ENCODE peak calls at places on chromosomes 6 and 20, in ten cellular contexts. One of them, this sample, is unnamed.

GRCh38 chr6:170210651-170211403 is 80.1 kb downstream of the DLL1 start:
- DNase-seq in uterus: no peak
- DNase-seq in fibroblast of mammary gland: no peak
- DNase-seq in tibial nerve: no peak
- DNase-seq in psoas muscle: no peak
- DNase-seq in HFF-Myc: no peak
- DNase-seq in cardiac muscle cell: no peak
- DNase-seq in cardiac fibroblast: no peak
- DNase-seq in right lobe of liver: no peak
- DNase-seq in dorsolateral prefrontal cortex: no peak
- DNase-seq in this sample: no peak

GRCh38 chr6:27834384-27834783 is 77.8 kb downstream of the OR2B2 start:
- DNase-seq in uterus: no peak
- DNase-seq in fibroblast of mammary gland: no peak
- DNase-seq in tibial nerve: no peak
- DNase-seq in psoas muscle: no peak
- DNase-seq in HFF-Myc: no peak
- DNase-seq in cardiac muscle cell: no peak
- DNase-seq in cardiac fibroblast: no peak
- DNase-seq in right lobe of liver: no peak
- DNase-seq in dorsolateral prefrontal cortex: no peak
- DNase-seq in this sample: no peak

GRCh38 chr20:62685781-62686555 is 22.7 kb upstream of the NTSR1 start:
- DNase-seq in uterus: no peak
- DNase-seq in fibroblast of mammary gland: no peak
- DNase-seq in tibial nerve: no peak
- DNase-seq in psoas muscle: no peak
- DNase-seq in HFF-Myc: no peak
- DNase-seq in cardiac muscle cell: peak
- DNase-seq in cardiac fibroblast: no peak
- DNase-seq in right lobe of liver: peak
- DNase-seq in dorsolateral prefrontal cortex: peak
- DNase-seq in this sample: no peak

GRCh38 chr6:138334000-138334399 is 43.7 kb upstream of the SMIM28 start:
- DNase-seq in uterus: no peak
- DNase-seq in fibroblast of mammary gland: no peak
- DNase-seq in tibial nerve: no peak
- DNase-seq in psoas muscle: no peak
- DNase-seq in HFF-Myc: no peak
- DNase-seq in cardiac muscle cell: no peak
- DNase-seq in cardiac fibroblast: no peak
- DNase-seq in right lobe of liver: no peak
- DNase-seq in dorsolateral prefrontal cortex: no peak
- DNase-seq in this sample: no peak

GRCh38 chr20:23298926-23299672 is 51.5 kb upstream of the NXT1 start:
- DNase-seq in uterus: no peak
- DNase-seq in fibroblast of mammary gland: peak
- DNase-seq in tibial nerve: no peak
- DNase-seq in psoas muscle: no peak
- DNase-seq in HFF-Myc: no peak
- DNase-seq in cardiac muscle cell: no peak
- DNase-seq in cardiac fibroblast: peak
- DNase-seq in right lobe of liver: no peak
- DNase-seq in dorsolateral prefrontal cortex: no peak
- DNase-seq in this sample: no peak

GRCh38 chr6:4287811-4288244 is 152.5 kb upstream of the ECI2 start:
- DNase-seq in uterus: no peak
- DNase-seq in fibroblast of mammary gland: no peak
- DNase-seq in tibial nerve: no peak
- DNase-seq in psoas muscle: no peak
- DNase-seq in HFF-Myc: no peak
- DNase-seq in cardiac muscle cell: no peak
- DNase-seq in cardiac fibroblast: no peak
- DNase-seq in right lobe of liver: no peak
- DNase-seq in dorsolateral prefrontal cortex: no peak
- DNase-seq in this sample: no peak

GRCh38 chr6:85421963-85422362 is 27.9 kb upstream of the NT5E start:
- DNase-seq in uterus: no peak
- DNase-seq in fibroblast of mammary gland: no peak
- DNase-seq in tibial nerve: no peak
- DNase-seq in psoas muscle: no peak
- DNase-seq in HFF-Myc: no peak
- DNase-seq in cardiac muscle cell: no peak
- DNase-seq in cardiac fibroblast: peak
- DNase-seq in right lobe of liver: no peak
- DNase-seq in dorsolateral prefrontal cortex: no peak
- DNase-seq in this sample: peak

GRCh38 chr20:46009847-46010246 is 1.1 kb downstream of the MMP9 start:
- DNase-seq in uterus: no peak
- DNase-seq in fibroblast of mammary gland: no peak
- DNase-seq in tibial nerve: no peak
- DNase-seq in psoas muscle: no peak
- DNase-seq in HFF-Myc: no peak
- DNase-seq in cardiac muscle cell: no peak
- DNase-seq in cardiac fibroblast: no peak
- DNase-seq in right lobe of liver: no peak
- DNase-seq in dorsolateral prefrontal cortex: no peak
- DNase-seq in this sample: no peak

GRCh38 chr6:129312865-129313264 is 397.1 kb downstream of the ARHGAP18 start:
- DNase-seq in uterus: no peak
- DNase-seq in fibroblast of mammary gland: peak
- DNase-seq in tibial nerve: no peak
- DNase-seq in psoas muscle: no peak
- DNase-seq in HFF-Myc: peak
- DNase-seq in cardiac muscle cell: no peak
- DNase-seq in cardiac fibroblast: peak
- DNase-seq in right lobe of liver: no peak
- DNase-seq in dorsolateral prefrontal cortex: no peak
- DNase-seq in this sample: no peak

GRCh38 chr6:431986-432385 is 40.4 kb downstream of the IRF4 start:
- DNase-seq in uterus: no peak
- DNase-seq in fibroblast of mammary gland: peak
- DNase-seq in tibial nerve: no peak
- DNase-seq in psoas muscle: no peak
- DNase-seq in HFF-Myc: no peak
- DNase-seq in cardiac muscle cell: no peak
- DNase-seq in cardiac fibroblast: no peak
- DNase-seq in right lobe of liver: no peak
- DNase-seq in dorsolateral prefrontal cortex: no peak
- DNase-seq in this sample: no peak

GRCh38 chr6:17874753-17875152 is 112.7 kb downstream of the KIF13A start:
- DNase-seq in uterus: no peak
- DNase-seq in fibroblast of mammary gland: no peak
- DNase-seq in tibial nerve: no peak
- DNase-seq in psoas muscle: no peak
- DNase-seq in HFF-Myc: no peak
- DNase-seq in cardiac muscle cell: no peak
- DNase-seq in cardiac fibroblast: no peak
- DNase-seq in right lobe of liver: no peak
- DNase-seq in dorsolateral prefrontal cortex: no peak
- DNase-seq in this sample: no peak

GRCh38 chr6:145707397-145707796 is 27.9 kb downstream of the EPM2A start:
- DNase-seq in uterus: no peak
- DNase-seq in fibroblast of mammary gland: no peak
- DNase-seq in tibial nerve: no peak
- DNase-seq in psoas muscle: no peak
- DNase-seq in HFF-Myc: no peak
- DNase-seq in cardiac muscle cell: no peak
- DNase-seq in cardiac fibroblast: no peak
- DNase-seq in right lobe of liver: no peak
- DNase-seq in dorsolateral prefrontal cortex: no peak
- DNase-seq in this sample: no peak

GRCh38 chr20:31937820-31938219 is 14.0 kb downstream of the PDRG1 start:
- DNase-seq in uterus: no peak
- DNase-seq in fibroblast of mammary gland: no peak
- DNase-seq in tibial nerve: no peak
- DNase-seq in psoas muscle: no peak
- DNase-seq in HFF-Myc: no peak
- DNase-seq in cardiac muscle cell: no peak
- DNase-seq in cardiac fibroblast: no peak
- DNase-seq in right lobe of liver: no peak
- DNase-seq in dorsolateral prefrontal cortex: no peak
- DNase-seq in this sample: no peak

GRCh38 chr20:31933698-31934097 is 18.1 kb downstream of the PDRG1 start:
- DNase-seq in uterus: no peak
- DNase-seq in fibroblast of mammary gland: no peak
- DNase-seq in tibial nerve: no peak
- DNase-seq in psoas muscle: no peak
- DNase-seq in HFF-Myc: no peak
- DNase-seq in cardiac muscle cell: no peak
- DNase-seq in cardiac fibroblast: no peak
- DNase-seq in right lobe of liver: no peak
- DNase-seq in dorsolateral prefrontal cortex: no peak
- DNase-seq in this sample: no peak

GRCh38 chr20:31936430-31936829 is 15.4 kb downstream of the PDRG1 start:
- DNase-seq in uterus: no peak
- DNase-seq in fibroblast of mammary gland: no peak
- DNase-seq in tibial nerve: no peak
- DNase-seq in psoas muscle: no peak
- DNase-seq in HFF-Myc: no peak
- DNase-seq in cardiac muscle cell: no peak
- DNase-seq in cardiac fibroblast: no peak
- DNase-seq in right lobe of liver: no peak
- DNase-seq in dorsolateral prefrontal cortex: no peak
- DNase-seq in this sample: no peak

GRCh38 chr20:31934491-31934890 is 17.4 kb downstream of the PDRG1 start:
- DNase-seq in uterus: no peak
- DNase-seq in fibroblast of mammary gland: no peak
- DNase-seq in tibial nerve: no peak
- DNase-seq in psoas muscle: no peak
- DNase-seq in HFF-Myc: no peak
- DNase-seq in cardiac muscle cell: no peak
- DNase-seq in cardiac fibroblast: no peak
- DNase-seq in right lobe of liver: no peak
- DNase-seq in dorsolateral prefrontal cortex: no peak
- DNase-seq in this sample: no peak

DNA sequence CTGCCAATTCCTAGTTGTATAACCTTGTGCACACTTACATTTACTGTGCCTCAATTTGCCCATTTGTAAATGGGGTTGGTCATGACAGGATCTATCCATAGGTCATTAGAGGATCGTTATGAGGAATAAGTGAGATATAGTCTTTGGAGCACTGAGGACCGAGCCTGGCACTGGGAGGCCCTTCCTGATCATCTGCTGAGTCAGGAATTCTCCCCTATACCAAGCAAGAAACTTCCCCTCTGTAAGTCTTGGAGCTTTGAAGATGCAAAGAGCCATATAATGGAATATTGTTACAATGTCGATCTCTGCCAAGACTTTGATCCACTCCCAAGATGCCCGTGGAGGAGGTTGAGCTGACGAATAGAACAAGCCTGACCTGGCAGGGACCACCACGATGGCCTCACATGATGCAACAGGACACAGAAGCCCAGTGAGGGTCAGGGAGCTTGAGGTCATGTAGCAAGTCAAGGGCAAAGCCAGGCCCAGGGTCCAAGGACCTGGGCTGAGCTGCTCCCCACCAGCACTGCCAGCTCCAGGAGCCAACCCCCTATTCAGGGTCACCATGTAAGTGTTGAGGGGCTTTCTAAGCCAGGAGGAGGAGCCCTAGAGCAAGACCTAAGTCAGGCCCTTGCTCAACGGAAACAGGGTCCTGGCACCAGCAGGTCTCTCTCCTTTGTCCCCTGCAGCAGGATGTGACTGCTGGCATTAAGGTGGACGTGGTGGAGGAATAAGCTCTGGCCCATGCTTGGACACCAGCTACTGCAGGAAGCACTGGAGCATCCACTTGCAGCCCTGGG is 16.7 kb downstream of the PDRG1 start:
- DNase-seq in uterus: no peak
- DNase-seq in fibroblast of mammary gland: no peak
- DNase-seq in tibial nerve: no peak
- DNase-seq in psoas muscle: no peak
- DNase-seq in HFF-Myc: no peak
- DNase-seq in cardiac muscle cell: peak
- DNase-seq in cardiac fibroblast: no peak
- DNase-seq in right lobe of liver: no peak
- DNase-seq in dorsolateral prefrontal cortex: no peak
- DNase-seq in this sample: no peak
- TF ChIP-seq CTCF in uterus: no peak
- TF ChIP-seq CTCF in fibroblast of mammary gland: no peak
- TF ChIP-seq CTCF in tibial nerve: no peak
- TF ChIP-seq CTCF in psoas muscle: no peak
- TF ChIP-seq CTCF in HFF-Myc: peak
- TF ChIP-seq CTCF in cardiac muscle cell: no peak
- TF ChIP-seq CTCF in cardiac fibroblast: no peak
- TF ChIP-seq CTCF in right lobe of liver: no peak
- TF ChIP-seq CTCF in dorsolateral prefrontal cortex: no peak
- TF ChIP-seq CTCF in this sample: no peak

GRCh38 chr6:111758608-111759293 is 114.5 kb downstream of the FYN start:
- DNase-seq in uterus: no peak
- DNase-seq in fibroblast of mammary gland: no peak
- DNase-seq in tibial nerve: no peak
- DNase-seq in psoas muscle: no peak
- DNase-seq in HFF-Myc: no peak
- DNase-seq in cardiac muscle cell: no peak
- DNase-seq in cardiac fibroblast: no peak
- DNase-seq in right lobe of liver: no peak
- DNase-seq in dorsolateral prefrontal cortex: no peak
- DNase-seq in this sample: no peak
- H3K4me3 ChIP-seq in uterus: no peak
- H3K4me3 ChIP-seq in fibroblast of mammary gland: no peak
- H3K4me3 ChIP-seq in tibial nerve: peak
- H3K4me3 ChIP-seq in psoas muscle: no peak
- H3K4me3 ChIP-seq in HFF-Myc: no peak
- H3K4me3 ChIP-seq in cardiac muscle cell: no peak
- H3K4me3 ChIP-seq in cardiac fibroblast: no peak
- H3K4me3 ChIP-seq in right lobe of liver: no peak
- H3K4me3 ChIP-seq in dorsolateral prefrontal cortex: no peak
- H3K4me3 ChIP-seq in this sample: no peak

DNA sequence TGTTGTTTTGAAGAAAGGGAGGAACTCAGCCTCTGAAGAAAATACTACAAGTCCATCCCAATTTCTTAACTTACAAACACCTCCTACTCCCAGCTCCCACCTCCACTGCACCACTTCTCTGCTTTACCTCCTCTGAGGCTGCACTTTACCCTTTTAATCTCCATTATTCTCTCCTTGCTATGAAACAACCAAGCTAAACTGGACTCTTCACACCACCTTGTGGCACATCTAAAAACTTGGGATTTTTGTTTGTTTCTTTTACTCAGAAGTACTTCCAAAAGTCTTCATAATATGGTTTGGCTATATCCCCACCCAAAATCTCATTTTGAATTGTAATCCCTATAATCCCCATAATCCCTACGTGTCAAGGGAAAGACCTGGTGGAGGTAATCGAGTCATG is 142.2 kb downstream of the MOXD1 start:
- DNase-seq in uterus: no peak
- DNase-seq in fibroblast of mammary gland: peak
- DNase-seq in tibial nerve: no peak
- DNase-seq in psoas muscle: no peak
- DNase-seq in HFF-Myc: peak
- DNase-seq in cardiac muscle cell: no peak
- DNase-seq in cardiac fibroblast: peak
- DNase-seq in right lobe of liver: no peak
- DNase-seq in dorsolateral prefrontal cortex: no peak
- DNase-seq in this sample: no peak
- TF ChIP-seq CTCF in uterus: peak
- TF ChIP-seq CTCF in fibroblast of mammary gland: peak
- TF ChIP-seq CTCF in tibial nerve: no peak
- TF ChIP-seq CTCF in psoas muscle: no peak
- TF ChIP-seq CTCF in HFF-Myc: peak
- TF ChIP-seq CTCF in cardiac muscle cell: peak
- TF ChIP-seq CTCF in cardiac fibroblast: peak
- TF ChIP-seq CTCF in right lobe of liver: no peak
- TF ChIP-seq CTCF in dorsolateral prefrontal cortex: no peak
- TF ChIP-seq CTCF in this sample: peak

GRCh38 chr20:9839626-9840025 is 750 bp upstream of the PAK5 start:
- DNase-seq in uterus: no peak
- DNase-seq in fibroblast of mammary gland: no peak
- DNase-seq in tibial nerve: no peak
- DNase-seq in psoas muscle: no peak
- DNase-seq in HFF-Myc: no peak
- DNase-seq in cardiac muscle cell: no peak
- DNase-seq in cardiac fibroblast: no peak
- DNase-seq in right lobe of liver: no peak
- DNase-seq in dorsolateral prefrontal cortex: no peak
- DNase-seq in this sample: no peak
- H3K4me3 ChIP-seq in uterus: no peak
- H3K4me3 ChIP-seq in fibroblast of mammary gland: no peak
- H3K4me3 ChIP-seq in tibial nerve: no peak
- H3K4me3 ChIP-seq in psoas muscle: no peak
- H3K4me3 ChIP-seq in HFF-Myc: no peak
- H3K4me3 ChIP-seq in cardiac muscle cell: no peak
- H3K4me3 ChIP-seq in cardiac fibroblast: no peak
- H3K4me3 ChIP-seq in right lobe of liver: no peak
- H3K4me3 ChIP-seq in dorsolateral prefrontal cortex: peak
- H3K4me3 ChIP-seq in this sample: no peak